ENCODE peak calls at places on chromosomes 13 and 19, in nine cellular contexts. Q, V, D, Y, N, H, E, R and M are unnamed samples.
A peak's percentile ranks its signal among the peaks of the same experiment; 100 is the strongest.

GRCh38 chr19:30227661-30228112 is 144.5 kb upstream of the ZNF536 start:
- DNase-seq in Q (peak; percentile 77), D (peak; percentile 70), E (peak; percentile 66), Y (no peak), R (no peak), N (peak; percentile 93), V (peak; percentile 70), H (peak; percentile 92), M (peak; percentile 87)

GRCh38 chr13:65677906-65678305 is 1552.2 kb downstream of the PCDH9 start:
- DNase-seq in Q (no peak), H (no peak), R (no peak), N (no peak), E (no peak), D (no peak), V (no peak), Y (no peak), M (no peak)

GRCh38 chr13:20810808-20811207 is 37.0 kb upstream of the EEF1AKMT1 start:
- DNase-seq in V (no peak), Q (no peak), R (no peak), N (no peak), E (no peak), D (no peak), Y (no peak), H (no peak), M (no peak)

GRCh38 chr13:93224545-93224944 is 2.1 kb upstream of the GPC6 start:
- DNase-seq in H (no peak), D (no peak), E (no peak), Y (no peak), Q (no peak), N (no peak), V (no peak), R (no peak), M (no peak)

GRCh38 chr13:83449666-83450395 is 432.4 kb downstream of the SLITRK1 start:
- DNase-seq in E (no peak), Q (no peak), H (no peak), D (no peak), V (no peak), R (no peak), N (no peak), Y (no peak), M (peak; percentile 13)

GRCh38 chr13:70353096-70353495 is 244.8 kb upstream of the KLHL1 start:
- DNase-seq in V (no peak), H (no peak), E (no peak), Y (no peak), Q (no peak), D (no peak), N (no peak), R (no peak), M (no peak)

GRCh38 chr13:34013061-34013460 is 195.1 kb downstream of the RFC3 start:
- DNase-seq in N (no peak), H (no peak), Y (no peak), Q (no peak), R (no peak), E (no peak), D (no peak), V (no peak), M (no peak)

GRCh38 chr13:32001392-32001768 is 30.2 kb upstream of the FRY start:
- DNase-seq in N (no peak), H (no peak), Y (no peak), R (no peak), V (peak; percentile 24), Q (peak; percentile 54), D (peak; percentile 62), E (peak; percentile 20), M (peak; percentile 14)

GRCh38 chr19:508204-509150 is 1.2 kb downstream of the TPGS1 start:
- DNase-seq in Y (no peak), Q (no peak), R (no peak), N (no peak), H (no peak), E (no peak), D (no peak), V (no peak), M (no peak)

GRCh38 chr19:4694211-4694987 is 24.3 kb upstream of the MYDGF start:
- DNase-seq in E (peak; percentile 34), V (peak; percentile 61), N (no peak), Y (no peak), Q (no peak), D (no peak), R (no peak), H (peak; percentile 95), M (peak; percentile 99)

GRCh38 chr13:21458457-21458815 is 667 bp downstream of the ZDHHC20 start:
- DNase-seq in Q (peak; percentile 42), Y (no peak), E (peak; percentile 57), D (peak; percentile 60), V (peak; percentile 54), R (no peak), N (no peak), H (no peak), M (peak; percentile 10)

GRCh38 chr13:42996584-42996983 is 4.5 kb upstream of the EPSTI1 start:
- DNase-seq in R (no peak), D (no peak), Q (no peak), Y (no peak), H (no peak), V (no peak), E (no peak), N (no peak), M (no peak)

GRCh38 chr13:74675185-74675584 is 541.0 kb upstream of the KLF12 start:
- DNase-seq in E (no peak), Y (no peak), R (no peak), V (no peak), D (no peak), H (no peak), Q (no peak), N (no peak), M (no peak)

GRCh38 chr13:20197361-20197834 is 4.7 kb upstream of the GJB2 start:
- DNase-seq in R (no peak), Y (no peak), V (peak; percentile 36), H (no peak), D (no peak), N (no peak), Q (peak; percentile 25), E (peak; percentile 10), M (peak; percentile 33)

GRCh38 chr19:36152061-36152885 is at the start of gene COX7A1:
- DNase-seq in R (peak; percentile 92), Y (peak; percentile 53), Q (no peak), N (peak; percentile 89), D (peak; percentile 47), H (peak; percentile 95), E (no peak), V (peak; percentile 83), M (no peak)

GRCh38 chr19:16018106-16018755 is 58.1 kb upstream of the TPM4 start:
- DNase-seq in N (peak; percentile 57), V (no peak), R (no peak), H (peak; percentile 72), D (peak; percentile 3), E (no peak), Y (no peak), Q (no peak), M (no peak)

GRCh38 chr13:44576396-44577235 is 486 bp upstream of the TSC22D1 start:
- DNase-seq in H (peak; percentile 88), Y (no peak), D (peak; percentile 29), R (no peak), E (peak; percentile 17), Q (peak; percentile 23), V (peak; percentile 20), N (peak; percentile 92), M (no peak)

GRCh38 chr19:39599116-39599515 is 3.2 kb upstream of the LGALS13 start:
- DNase-seq in D (no peak), R (no peak), Y (no peak), V (peak; percentile 18), E (peak; percentile 43), N (no peak), H (no peak), Q (no peak), M (peak; percentile 9)

GRCh38 chr19:30128211-30128610 is 186.2 kb downstream of the URI1 start:
- DNase-seq in R (no peak), N (no peak), H (no peak), Y (no peak), E (no peak), Q (no peak), V (no peak), D (no peak), M (no peak)

GRCh38 chr19:40614595-40615411 is 13.6 kb downstream of the LTBP4 start:
- DNase-seq in E (peak; percentile 98), Y (peak; percentile 85), Q (no peak), H (peak; percentile 97), V (peak; percentile 92), R (no peak), D (no peak), N (no peak), M (peak; percentile 94)
- TF ChIP-seq POLR2A in E (no peak), Y (no peak), Q (no peak), H (no peak), V (peak; percentile 45), R (no peak), D (no peak), N (no peak), M (no peak)

GRCh38 chr13:49443689-49444516 is at the start of the genes CAB39L and SETDB2:
- DNase-seq in Y (peak; percentile 98), R (peak; percentile 100), D (peak; percentile 99), H (peak; percentile 100), Q (peak; percentile 82), N (peak; percentile 99), E (peak; percentile 97), V (peak; percentile 100), M (peak; percentile 63)
- TF ChIP-seq POLR2A in Y (peak; percentile 88), R (peak; percentile 25), D (peak; percentile 92), H (no peak), Q (peak; percentile 60), N (peak; percentile 94), E (peak; percentile 78), V (peak; percentile 97), M (peak; percentile 60)

GRCh38 chr19:10332965-10333757 is at the start of gene RAVER1:
- DNase-seq in N (peak; percentile 98), E (peak; percentile 99), Q (peak; percentile 100), D (peak; percentile 98), V (peak; percentile 98), Y (peak; percentile 95), R (peak; percentile 99), H (peak; percentile 99), M (peak; percentile 91)
- TF ChIP-seq POLR2A in N (peak; percentile 35), E (peak; percentile 98), Q (peak; percentile 84), D (peak; percentile 87), V (peak; percentile 85), Y (peak; percentile 58), R (peak; percentile 14), H (no peak), M (peak; percentile 70)

DNA sequence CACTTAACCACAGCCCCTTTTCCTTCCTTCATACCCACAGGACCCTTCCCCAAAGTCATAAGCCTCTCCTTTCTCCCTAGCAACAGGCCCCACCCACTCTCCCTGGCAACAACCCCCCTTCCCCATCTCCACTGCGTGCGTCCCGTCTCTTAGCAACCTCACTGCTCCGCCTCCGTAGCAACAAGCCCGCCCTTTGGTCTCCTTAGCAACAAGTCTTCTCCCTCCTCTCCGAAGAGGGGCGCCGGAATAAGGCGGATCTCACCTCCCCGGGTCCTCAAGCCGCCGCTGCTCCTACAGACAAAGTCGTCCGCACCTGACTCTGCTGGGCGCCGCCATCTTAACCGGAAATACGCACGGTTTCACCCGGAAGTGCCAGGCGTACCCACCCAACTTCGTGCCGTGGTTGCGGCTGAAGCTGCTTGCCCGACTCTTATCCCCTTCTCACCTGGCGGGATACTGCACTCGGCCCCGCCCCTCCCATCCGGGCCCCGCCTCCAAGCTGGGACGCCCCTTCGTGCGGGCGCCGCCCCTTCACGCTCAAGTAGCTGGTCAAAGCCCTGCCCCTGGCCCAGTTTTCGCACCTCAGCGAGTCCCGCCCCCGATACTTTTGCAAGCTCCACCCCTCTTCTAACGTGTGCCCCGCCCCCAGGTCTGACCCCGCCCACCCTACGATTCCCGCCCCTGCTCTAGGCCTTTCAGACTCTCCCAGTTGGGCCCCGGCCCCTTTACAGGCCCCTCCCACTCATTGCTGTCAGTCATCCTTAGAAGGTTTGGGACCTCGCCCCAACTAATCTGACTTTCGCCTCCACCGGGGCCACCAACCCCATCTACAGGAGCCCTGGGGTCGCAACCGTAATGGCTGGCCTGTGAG is at the start of gene HSPBP1:
- DNase-seq in E (peak; percentile 97), R (peak; percentile 98), Q (peak; percentile 78), V (peak; percentile 93), D (peak; percentile 97), N (peak; percentile 99), H (peak; percentile 98), Y (peak; percentile 76), M (peak; percentile 99)
- TF ChIP-seq POLR2A in E (peak; percentile 76), R (no peak), Q (peak; percentile 71), V (peak; percentile 27), D (peak; percentile 69), N (no peak), H (no peak), Y (no peak), M (peak; percentile 58)